ENCODE peak calls at places on chromosomes 11 and 22, in eight cellular contexts. U is fibroblast of the aortic adventitia, K is bronchial epithelial cell, G is PC-3, Q is GM12878, B is fibroblast of pulmonary artery, A is mesothelial cell of epicardium, W is gastrocnemius medialis. X is an unnamed sample.

GRCh38 chr11:68541983-68542382 is 81.4 kb downstream of the PPP6R3 start:
- DNase-seq in G (no peak), B (no peak), U (no peak), W (no peak), A (no peak), Q (no peak), K (no peak), X (no peak)

GRCh38 chr11:75633409-75634011 is 35.3 kb downstream of the MAP6 start:
- DNase-seq in Q (no peak), U (no peak), B (no peak), A (no peak), K (no peak), W (no peak), G (no peak), X (no peak)

GRCh38 chr11:68106165-68106940 is 14.8 kb downstream of the CHKA start:
- DNase-seq in U (no peak), Q (no peak), W (no peak), K (no peak), A (no peak), G (no peak), B (peak), X (no peak)

GRCh38 chr11:10742460-10743208 is 8.4 kb upstream of the CTR9 start:
- DNase-seq in K (peak), B (no peak), Q (no peak), W (no peak), A (no peak), G (peak), U (peak), X (no peak)

GRCh38 chr11:19493446-19493845 is 219.2 kb upstream of the NAV2 start:
- DNase-seq in A (no peak), G (no peak), U (no peak), Q (no peak), B (no peak), W (no peak), K (no peak), X (no peak)

GRCh38 chr11:59172345-59173079 is 580 bp downstream of the DTX4 start:
- DNase-seq in A (no peak), B (no peak), W (no peak), G (peak), K (no peak), Q (peak), U (no peak), X (no peak)

GRCh38 chr11:114195981-114196731 is 100.0 kb upstream of the NNMT start:
- DNase-seq in Q (no peak), W (peak), U (peak), B (peak), A (no peak), G (peak), K (peak), X (no peak)

GRCh38 chr11:33952805-33953204 is 60.9 kb upstream of the LMO2 start:
- DNase-seq in W (no peak), B (no peak), Q (no peak), K (no peak), G (no peak), A (no peak), U (no peak), X (no peak)

GRCh38 chr11:65786786-65787636 is at the start of gene OVOL1:
- DNase-seq in G (peak), K (peak), B (no peak), Q (no peak), U (no peak), A (peak), W (no peak), X (no peak)

GRCh38 chr22:47450876-47451475 is 688.5 kb downstream of the TBC1D22A start:
- DNase-seq in Q (no peak), W (no peak), K (no peak), G (no peak), A (no peak), B (no peak), U (no peak), X (no peak)

GRCh38 chr22:47448231-47449035 is 686.0 kb downstream of the TBC1D22A start:
- DNase-seq in B (no peak), G (no peak), Q (no peak), A (no peak), K (no peak), W (no peak), U (no peak), X (no peak)

GRCh38 chr22:47453049-47453448 is 690.6 kb downstream of the TBC1D22A start:
- DNase-seq in G (no peak), A (no peak), Q (no peak), K (no peak), B (no peak), W (no peak), U (no peak), X (no peak)

GRCh38 chr22:47449508-47450270 is 687.2 kb downstream of the TBC1D22A start:
- DNase-seq in A (no peak), G (no peak), U (no peak), Q (no peak), B (no peak), K (no peak), W (no peak), X (no peak)

GRCh38 chr22:47452184-47452583 is 689.7 kb downstream of the TBC1D22A start:
- DNase-seq in K (no peak), B (no peak), G (peak), A (no peak), Q (no peak), U (no peak), W (no peak), X (no peak)
- TF ChIP-seq CTCF in K (no peak), B (peak), G (peak), A (no peak), Q (no peak), U (no peak), W (no peak), X (peak)

GRCh38 chr22:42879371-42880021 is 22.4 kb upstream of the ARFGAP3 start:
- DNase-seq in B (no peak), G (no peak), W (no peak), U (no peak), Q (no peak), K (no peak), A (no peak), X (no peak)

GRCh38 chr22:42878561-42879305 is 21.7 kb upstream of the ARFGAP3 start:
- DNase-seq in A (no peak), W (no peak), G (no peak), Q (no peak), K (no peak), U (no peak), B (no peak), X (no peak)

GRCh38 chr22:42881298-42881697 is 24.2 kb upstream of the ARFGAP3 start:
- DNase-seq in W (no peak), G (no peak), U (no peak), K (no peak), B (no peak), A (no peak), Q (no peak), X (no peak)

GRCh38 chr22:42881982-42882656 is 25.0 kb upstream of the ARFGAP3 start:
- DNase-seq in Q (no peak), G (no peak), A (no peak), B (no peak), U (no peak), W (peak), K (no peak), X (no peak)

DNA sequence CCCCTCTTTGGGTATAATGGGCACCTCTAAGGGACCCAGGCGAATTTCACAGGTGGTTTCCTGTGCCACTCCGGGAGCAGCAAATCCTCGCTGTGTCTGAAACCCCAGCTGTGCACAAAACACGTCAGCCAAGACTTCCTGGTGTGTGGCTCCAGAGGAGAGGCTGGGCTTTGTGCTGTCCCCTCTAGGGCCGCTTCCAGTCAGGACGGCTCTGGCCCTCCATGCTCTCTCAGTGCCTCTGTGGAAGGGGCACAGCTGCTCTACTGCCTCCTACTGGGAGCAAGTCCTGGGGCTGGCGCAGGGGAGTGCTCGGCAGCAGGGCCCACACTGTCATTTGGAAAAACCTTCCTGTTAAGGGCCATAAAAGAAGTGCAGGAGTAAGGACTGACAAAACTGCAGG is 23.7 kb upstream of the ARFGAP3 start:
- DNase-seq in B (no peak), U (no peak), G (no peak), Q (no peak), K (no peak), A (no peak), W (no peak), X (no peak)
- TF ChIP-seq CTCF in B (peak), U (no peak), G (peak), Q (no peak), K (no peak), A (no peak), W (peak), X (peak)

GRCh38 chr11:84780689-84781293 is 846.4 kb downstream of the DLG2 start:
- DNase-seq in A (no peak), U (peak), G (peak), W (no peak), B (peak), Q (no peak), K (peak), X (no peak)
- TF ChIP-seq CTCF in A (peak), U (peak), G (peak), W (no peak), B (peak), Q (peak), K (peak), X (peak)

DNA sequence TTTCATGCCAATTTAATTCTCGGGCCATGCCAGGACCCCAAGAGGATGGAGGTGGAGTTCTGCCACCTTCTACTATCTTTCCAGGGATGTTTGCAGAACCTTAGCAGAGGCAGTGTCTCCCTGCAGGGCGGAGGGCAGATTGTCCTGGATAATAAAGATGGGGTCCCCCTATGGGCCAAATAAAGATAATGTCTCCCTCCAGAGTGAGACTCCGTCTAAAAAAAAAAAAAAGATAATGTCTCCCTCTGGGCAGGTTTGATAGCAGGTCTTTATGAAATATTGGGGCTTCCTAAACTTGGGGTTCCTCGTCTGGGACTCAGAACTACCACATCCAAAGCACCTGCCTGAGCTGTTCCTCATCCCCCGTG is 27.2 kb upstream of the SYT8 start:
- DNase-seq in K (no peak), Q (no peak), U (no peak), W (no peak), A (no peak), B (no peak), G (no peak), X (no peak)
- TF ChIP-seq CTCF in K (no peak), Q (peak), U (no peak), W (no peak), A (peak), B (no peak), G (no peak), X (peak)

DNA sequence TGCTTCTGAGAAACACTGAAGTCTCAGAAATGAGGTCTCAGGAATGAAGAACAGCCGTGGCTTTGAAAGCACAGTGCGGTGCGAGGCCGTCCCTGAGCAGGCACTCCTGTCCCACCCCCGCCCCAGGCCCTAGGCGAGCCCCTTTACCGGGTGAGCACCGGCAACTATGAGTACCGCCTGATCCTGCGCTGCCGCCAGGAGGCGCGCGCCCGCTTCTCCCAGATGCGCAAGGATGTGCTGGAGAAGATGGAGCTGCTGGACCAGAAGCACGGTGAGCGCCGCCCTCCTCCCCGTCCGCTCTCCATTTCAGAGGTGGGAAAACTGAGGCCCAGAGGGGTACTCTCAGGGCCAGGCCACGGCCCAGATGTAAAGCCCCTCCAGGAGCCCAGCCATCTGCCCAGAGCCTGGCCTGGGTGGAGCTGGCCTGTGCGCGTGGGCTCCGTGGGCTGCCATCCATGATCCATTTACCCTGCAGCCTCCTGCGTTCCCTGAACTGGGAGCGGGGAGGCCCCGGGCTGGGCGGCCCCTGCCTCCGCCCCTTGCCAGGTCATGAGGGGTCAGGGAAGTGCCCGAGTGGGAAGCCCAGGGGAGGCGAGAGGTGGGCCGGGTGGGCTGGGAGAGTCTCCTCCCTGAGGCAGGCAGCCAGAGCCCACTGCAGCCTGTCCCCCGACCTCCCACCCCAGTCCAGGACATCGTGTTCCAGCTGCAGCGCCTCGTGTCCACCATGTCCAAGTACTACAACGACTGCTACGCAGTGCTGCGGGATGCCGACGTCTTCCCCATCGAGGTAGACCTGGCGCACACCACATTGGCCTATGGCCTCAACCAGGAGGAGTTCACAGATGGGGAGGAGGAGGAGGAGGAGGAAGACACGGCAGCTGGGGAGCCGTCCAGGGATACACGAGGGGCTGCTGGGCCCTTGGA is 9.5 kb downstream of the SLC16A8 start:
- DNase-seq in U (peak), K (no peak), B (peak), G (no peak), A (no peak), Q (no peak), W (no peak), X (peak)
- TF ChIP-seq CTCF in U (peak), K (no peak), B (peak), G (no peak), A (peak), Q (no peak), W (no peak), X (peak)

GRCh38 chr22:50399751-50400331 is 56.7 kb downstream of the PPP6R2 start:
- DNase-seq in Q (no peak), B (peak), K (peak), G (no peak), W (peak), U (no peak), A (no peak), X (no peak)
- TF ChIP-seq CTCF in Q (peak), B (peak), K (peak), G (peak), W (no peak), U (peak), A (no peak), X (peak)

GRCh38 chr11:92388380-92388779 is 163.8 kb downstream of the FAT3 start:
- DNase-seq in W (no peak), Q (no peak), K (peak), U (no peak), G (peak), A (no peak), B (no peak), X (no peak)
- TF ChIP-seq CTCF in W (no peak), Q (no peak), K (peak), U (peak), G (peak), A (peak), B (no peak), X (peak)

DNA sequence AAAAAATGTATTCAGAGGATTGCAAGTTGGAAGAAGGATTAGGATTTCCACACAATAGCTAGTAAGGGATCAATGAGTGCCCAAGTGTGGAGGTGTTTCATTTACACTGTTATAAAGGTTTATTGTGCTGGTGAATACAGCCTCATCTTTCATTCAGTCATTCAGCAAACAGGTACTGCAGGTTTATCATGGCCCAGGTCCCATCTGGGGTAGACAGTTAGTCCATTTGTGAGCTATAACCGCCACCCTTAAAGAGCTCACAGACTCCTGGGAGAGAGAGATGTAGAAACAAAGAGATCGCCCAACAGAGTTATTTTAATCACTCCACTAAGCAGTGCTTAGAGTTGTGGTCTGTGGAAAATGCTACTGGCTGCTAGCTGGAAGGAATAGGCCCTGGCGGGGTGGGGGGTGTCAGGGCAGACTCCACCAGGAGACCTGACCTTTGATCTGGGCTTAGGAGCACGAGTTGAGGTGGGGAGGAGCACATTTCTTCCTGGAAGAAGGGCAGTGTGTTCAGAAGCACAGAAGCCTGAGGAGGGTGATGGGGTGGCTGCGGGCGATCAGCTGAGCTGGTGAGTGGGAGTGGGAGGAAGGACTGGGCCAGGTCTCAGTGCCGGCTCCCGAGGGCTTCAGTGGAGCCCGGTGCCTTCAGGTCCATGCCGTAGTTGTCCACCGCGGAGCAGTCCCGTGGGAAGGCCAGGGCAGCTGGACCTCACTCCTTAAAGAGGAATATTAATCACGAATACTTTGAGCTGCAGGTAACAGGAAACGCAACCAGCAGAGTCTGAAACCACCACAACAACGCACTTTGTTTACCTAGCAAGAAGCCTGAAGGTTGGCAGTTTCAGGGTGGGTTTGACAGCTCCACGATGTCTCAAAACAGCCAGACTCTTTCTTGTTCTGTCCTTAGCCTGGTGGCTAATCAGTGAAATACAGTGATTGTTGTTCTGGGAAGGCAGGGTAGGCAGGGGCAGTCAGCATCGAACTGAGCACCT is 11.2 kb downstream of the TOM1 start:
- DNase-seq in Q (no peak), W (no peak), G (peak), K (no peak), A (no peak), B (no peak), U (no peak), X (no peak)
- TF ChIP-seq CTCF in Q (no peak), W (no peak), G (no peak), K (no peak), A (no peak), B (no peak), U (peak), X (peak)

GRCh38 chr11:123608371-123608770 is 46.1 kb downstream of the SCN3B start:
- DNase-seq in G (no peak), Q (no peak), K (no peak), W (no peak), U (no peak), A (no peak), B (no peak), X (no peak)

GRCh38 chr11:123608945-123609344 is 45.5 kb downstream of the SCN3B start:
- DNase-seq in U (no peak), G (no peak), A (no peak), W (no peak), B (no peak), Q (no peak), K (no peak), X (no peak)

GRCh38 chr11:123616505-123617198 is 37.8 kb downstream of the SCN3B start:
- DNase-seq in U (peak), Q (no peak), B (peak), G (no peak), A (no peak), W (peak), K (peak), X (no peak)

GRCh38 chr11:123607781-123608180 is 46.6 kb downstream of the SCN3B start:
- DNase-seq in A (no peak), K (no peak), Q (no peak), U (no peak), B (no peak), W (no peak), G (no peak), X (no peak)

DNA sequence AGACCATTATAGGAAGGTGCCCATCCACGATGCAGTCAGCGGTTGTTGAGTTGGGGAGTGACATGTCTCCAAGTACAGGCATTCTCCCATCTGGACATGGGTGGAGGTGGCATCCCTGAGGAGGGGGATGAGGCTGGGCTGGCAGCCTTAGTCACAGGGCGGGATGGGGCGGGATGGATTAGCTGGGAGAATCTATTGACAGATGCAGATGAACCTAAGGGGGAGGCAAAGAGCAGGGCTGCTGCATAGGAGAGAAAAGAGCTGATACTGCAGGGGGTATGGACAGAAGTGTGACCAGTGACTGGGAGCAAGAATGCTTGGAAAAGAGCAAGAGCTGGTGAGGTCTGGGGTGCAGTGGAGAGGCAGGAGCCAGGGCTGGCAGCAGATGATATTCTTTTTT is 42.7 kb downstream of the SCN3B start:
- DNase-seq in U (no peak), G (no peak), Q (no peak), W (no peak), A (no peak), B (no peak), K (no peak), X (no peak)
- TF ChIP-seq CTCF in U (no peak), G (no peak), Q (no peak), W (no peak), A (no peak), B (no peak), K (no peak), X (no peak)

DNA sequence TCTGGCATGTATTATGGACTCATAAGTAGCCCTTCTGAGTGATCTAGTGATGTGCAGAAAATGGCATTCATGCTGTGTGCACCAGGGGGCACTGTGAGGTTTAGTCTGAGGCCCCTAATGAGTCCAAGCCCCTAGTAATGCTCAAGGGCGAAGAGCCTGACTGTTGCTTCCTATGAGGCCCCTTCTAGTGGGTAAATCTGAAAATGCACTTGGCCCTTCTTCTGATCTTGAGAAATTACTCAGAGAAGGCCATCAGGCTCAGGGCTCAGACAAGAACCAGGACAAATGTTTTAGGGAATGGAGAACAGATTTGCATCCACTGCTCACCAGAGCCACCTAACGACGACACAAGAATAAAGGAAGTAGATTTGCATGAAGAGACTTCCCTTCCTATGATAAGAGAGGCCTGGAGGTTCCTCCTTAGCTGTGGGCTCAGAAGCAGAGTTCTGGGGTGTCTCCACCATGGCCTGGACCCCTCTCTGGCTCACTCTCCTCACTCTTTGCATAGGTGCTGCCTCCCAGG is 75.8 kb downstream of the GGTLC2 start:
- DNase-seq in B (peak), U (peak), W (no peak), K (peak), A (no peak), G (peak), Q (peak), X (no peak)
- TF ChIP-seq CTCF in B (peak), U (peak), W (no peak), K (peak), A (peak), G (peak), Q (peak), X (peak)